ENCODE peak calls at places on chromosomes 6 and 20, in ten cellular contexts. J is right atrium auricular region; K is ovary; W is K562; D is CD4-positive, alpha-beta T cell; X is transverse colon; N is fibroblast of villous mesenchyme; U is GM13976; B is testis; G is cardiac muscle cell. M is an unnamed sample.

GRCh38 chr6:70549327-70549726 is 17.4 kb upstream of the SDHAF4 start:
- DNase-seq in W (no peak), G (no peak), X (no peak), B (no peak), J (no peak), U (no peak), D (no peak), N (peak; percentile 6), K (no peak), M (no peak)

GRCh38 chr6:146200136-146200708 is 171.4 kb downstream of the GRM1 start:
- DNase-seq in U (no peak), N (no peak), W (no peak), G (no peak), D (no peak), K (no peak), X (no peak), J (no peak), B (no peak), M (no peak)

GRCh38 chr6:38272222-38272621 is 367.5 kb downstream of the BTBD9 start:
- DNase-seq in K (no peak), N (peak; percentile 19), B (no peak), W (no peak), U (no peak), G (no peak), X (no peak), J (no peak), D (no peak), M (no peak)

GRCh38 chr20:47817573-47817972 is 32.3 kb upstream of the SULF2 start:
- DNase-seq in N (no peak), U (no peak), X (no peak), D (no peak), W (no peak), G (no peak), B (no peak), K (no peak), J (no peak), M (peak; percentile 91)

GRCh38 chr6:35311390-35312075 is 13.9 kb downstream of the DEF6 start:
- DNase-seq in J (peak; percentile 52), G (no peak), X (peak; percentile 43), W (no peak), U (peak; percentile 57), B (no peak), N (no peak), K (no peak), D (peak; percentile 58), M (no peak)

GRCh38 chr6:17962436-17963031 is 24.9 kb downstream of the KIF13A start:
- DNase-seq in X (peak; percentile 51), B (peak; percentile 49), W (peak; percentile 96), N (peak; percentile 100), G (peak; percentile 72), K (peak; percentile 27), U (no peak), D (no peak), J (peak; percentile 73), M (peak; percentile 56)

GRCh38 chr20:57065646-57066045 is 200.8 kb downstream of the BMP7 start:
- DNase-seq in B (no peak), J (no peak), W (no peak), N (peak; percentile 48), X (no peak), K (no peak), G (no peak), D (no peak), U (no peak), M (no peak)

GRCh38 chr6:25511386-25511785 is 140.6 kb upstream of the SCGN start:
- DNase-seq in G (no peak), J (no peak), U (no peak), W (no peak), X (no peak), D (no peak), K (no peak), B (no peak), N (no peak), M (peak; percentile 5)

GRCh38 chr6:36738108-36738507 is 40.5 kb downstream of the RAB44 start:
- DNase-seq in N (no peak), B (no peak), X (no peak), J (no peak), U (no peak), D (no peak), G (no peak), K (no peak), W (no peak), M (no peak)

GRCh38 chr6:36734486-36735060 is 36.9 kb downstream of the RAB44 start:
- DNase-seq in U (no peak), W (no peak), K (no peak), G (no peak), N (no peak), B (no peak), D (no peak), J (no peak), X (no peak), M (no peak)

GRCh38 chr6:36733300-36733699 is 35.7 kb downstream of the RAB44 start:
- DNase-seq in X (no peak), J (no peak), B (no peak), W (no peak), U (no peak), G (no peak), K (no peak), N (no peak), D (no peak), M (peak; percentile 60)

GRCh38 chr6:36737043-36737785 is 39.6 kb downstream of the RAB44 start:
- DNase-seq in K (no peak), W (no peak), J (no peak), N (no peak), B (no peak), G (no peak), X (no peak), U (no peak), D (no peak), M (no peak)

GRCh38 chr6:36735110-36735971 is 37.7 kb downstream of the RAB44 start:
- DNase-seq in K (peak; percentile 87), B (peak; percentile 84), D (peak; percentile 11), N (peak; percentile 87), W (no peak), X (peak; percentile 79), G (peak; percentile 26), U (peak; percentile 63), J (peak; percentile 94), M (peak; percentile 85)
- TF ChIP-seq CTCF in K (peak; percentile 22), B (no peak), D (no peak), N (no peak), W (no peak), X (no peak), G (peak; percentile 21), U (no peak), J (no peak), M (peak; percentile 33)

DNA sequence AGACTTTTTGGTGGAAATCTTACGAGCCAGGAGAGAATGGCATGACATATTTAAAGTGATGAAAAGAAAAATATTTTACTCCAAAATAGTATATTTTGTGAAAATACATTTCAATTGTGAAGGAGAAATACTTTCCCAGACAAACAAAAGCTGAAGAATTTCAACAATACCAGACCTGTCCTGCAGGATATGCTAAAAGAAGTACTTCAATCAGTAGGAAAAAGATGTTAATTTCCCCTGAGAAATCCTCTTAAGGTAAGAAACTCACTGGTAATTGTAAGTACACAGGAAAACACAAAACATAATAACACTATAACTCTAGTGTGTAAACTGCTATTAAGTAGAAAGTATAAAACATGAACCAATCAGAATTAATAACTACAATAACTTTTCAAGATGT is 341.8 kb upstream of the GJE1 start:
- DNase-seq in N (no peak), W (no peak), K (no peak), G (no peak), U (no peak), B (no peak), D (no peak), X (no peak), J (no peak), M (no peak)
- TF ChIP-seq CTCF in N (no peak), W (no peak), K (no peak), G (no peak), U (no peak), B (no peak), D (no peak), X (no peak), J (no peak), M (no peak)

DNA sequence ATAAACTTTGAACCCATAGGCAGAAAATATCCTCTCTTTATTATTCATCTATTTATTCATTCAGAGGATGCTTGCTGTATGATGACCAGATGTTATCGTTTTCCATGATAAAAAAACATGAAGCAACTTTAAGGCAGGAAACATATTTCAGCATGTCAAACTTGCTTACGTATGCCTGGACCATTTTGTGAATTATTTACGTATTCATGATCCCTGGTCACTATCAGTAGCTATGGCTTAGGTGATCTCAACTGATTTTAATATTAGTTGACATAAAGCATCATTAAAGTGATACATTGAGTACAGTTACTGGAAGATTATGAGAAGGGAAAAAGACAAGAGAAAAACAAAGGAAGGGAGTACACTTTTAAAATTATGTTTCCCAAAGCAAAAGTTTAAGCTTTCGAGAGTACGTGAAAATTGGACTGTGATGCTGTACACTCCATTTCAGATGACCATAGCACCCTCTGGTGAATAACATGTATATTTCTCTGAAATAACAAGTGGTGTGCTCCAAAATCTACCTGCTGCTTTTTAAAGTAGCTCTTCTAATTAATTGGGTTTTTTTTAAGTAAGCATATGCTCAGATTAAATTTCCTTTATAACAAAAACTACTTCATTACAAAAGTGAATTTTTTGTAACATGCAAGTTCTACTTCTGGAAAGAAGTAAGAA is 215.1 kb upstream of the HSF2 start:
- DNase-seq in U (no peak), N (peak; percentile 61), K (no peak), D (no peak), W (no peak), X (no peak), B (no peak), G (peak; percentile 23), J (no peak), M (peak; percentile 40)
- TF ChIP-seq CTCF in U (no peak), N (peak; percentile 57), K (peak; percentile 56), D (no peak), W (peak; percentile 5), X (peak; percentile 24), B (no peak), G (peak; percentile 35), J (no peak), M (peak; percentile 45)

GRCh38 chr6:134680021-134680420 is 269.9 kb downstream of the ALDH8A1 start:
- DNase-seq in N (no peak), X (no peak), D (no peak), W (no peak), U (no peak), J (no peak), K (no peak), B (no peak), G (no peak), M (no peak)

GRCh38 chr6:134678436-134678889 is 271.4 kb downstream of the ALDH8A1 start:
- DNase-seq in B (peak; percentile 75), K (peak; percentile 63), X (peak; percentile 86), D (no peak), W (no peak), G (no peak), N (peak; percentile 76), U (no peak), J (no peak), M (no peak)

GRCh38 chr6:134676307-134677281 is 273.3 kb downstream of the ALDH8A1 start:
- DNase-seq in G (no peak), D (no peak), U (no peak), J (no peak), N (peak; percentile 94), B (no peak), W (no peak), X (peak; percentile 73), K (no peak), M (peak; percentile 57)

GRCh38 chr6:134683783-134684765 is 265.8 kb downstream of the ALDH8A1 start:
- DNase-seq in B (no peak), N (peak; percentile 75), G (no peak), J (no peak), D (no peak), X (no peak), K (no peak), W (no peak), U (no peak), M (peak; percentile 47)

DNA sequence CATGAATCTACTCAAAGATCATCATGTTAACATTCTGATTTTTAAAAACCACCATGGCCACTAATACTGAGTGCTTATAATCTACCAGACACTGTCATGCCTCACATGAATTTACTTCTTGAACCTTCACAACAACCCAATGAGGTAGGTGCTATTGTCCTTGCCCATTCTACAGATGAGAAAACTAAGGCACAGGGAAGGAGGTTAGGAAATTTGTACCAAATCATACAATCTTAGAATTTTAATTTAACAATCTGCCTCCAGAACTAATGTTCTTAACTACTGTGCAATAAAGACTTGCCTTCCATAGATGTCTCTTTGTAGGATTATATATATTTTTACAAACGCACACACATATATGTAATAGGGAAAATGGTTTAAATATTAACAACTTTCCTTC is 269.5 kb downstream of the ALDH8A1 start:
- DNase-seq in U (no peak), B (no peak), N (no peak), D (no peak), K (no peak), J (no peak), X (no peak), W (no peak), G (no peak), M (no peak)
- TF ChIP-seq CTCF in U (no peak), B (no peak), N (no peak), D (no peak), K (no peak), J (no peak), X (no peak), W (no peak), G (no peak), M (no peak)

M was measured in epithelial cell of esophagus.